ENCODE peak calls at places on chromosomes 1 and 21, in seven cellular contexts. C is naive B cell; I is activated naive CD4-positive, alpha-beta T cell treated with anti-CD3 and anti-CD28 coated beads, Interleukin-2, amount 50 U/mL, for 16 hours; F is CD8-positive, alpha-beta memory T cell; M is CD4-positive, alpha-beta memory T cell; T is activated naive CD8-positive, alpha-beta T cell treated with anti-CD3 and anti-CD28 coated beads, Interleukin-2, amount 10 ng/mL, durations not matched to agents 7 days and 5 days; N is left colon. L is an unnamed sample.

GRCh38 chr1:52028328-52028727 is 5.3 kb downstream of the KTI12 start:
- DNase-seq in F (no peak), M (no peak), N (no peak), I (no peak), T (no peak), C (no peak), L (no peak)

GRCh38 chr1:151945725-151946365 is 36.5 kb upstream of the THEM4 start:
- DNase-seq in M (peak; percentile 97), I (peak; percentile 30), N (peak; percentile 90), F (peak; percentile 91), T (peak; percentile 41), C (peak; percentile 55), L (peak; percentile 93)

GRCh38 chr1:43312638-43313515 is 12.1 kb downstream of the TIE1 start:
- DNase-seq in I (no peak), C (no peak), T (no peak), N (no peak), F (no peak), M (no peak), L (peak; percentile 33)

GRCh38 chr1:24928631-24929090 is 1.4 kb downstream of the RUNX3 start:
- DNase-seq in I (peak; percentile 59), N (no peak), T (peak; percentile 62), M (peak; percentile 80), C (peak; percentile 72), F (peak; percentile 71), L (peak; percentile 78)

GRCh38 chr1:114154146-114154962 is 685 bp upstream of the SYT6 start:
- DNase-seq in N (no peak), I (no peak), C (no peak), F (no peak), T (peak; percentile 38), M (no peak), L (no peak)

GRCh38 chr1:222095606-222096475 is 354.0 kb upstream of the DUSP10 start:
- DNase-seq in F (peak; percentile 41), M (peak; percentile 53), C (peak; percentile 27), I (peak; percentile 61), N (no peak), T (peak; percentile 55), L (peak; percentile 30)

GRCh38 chr21:43755820-43756594 is 20.1 kb downstream of the CSTB start:
- DNase-seq in N (no peak), T (no peak), F (no peak), C (no peak), M (no peak), I (no peak), L (no peak)

GRCh38 chr1:94209425-94209824 is 28.0 kb downstream of the ARHGAP29 start:
- DNase-seq in F (no peak), M (no peak), T (no peak), I (no peak), N (no peak), C (no peak), L (no peak)

GRCh38 chr1:229410370-229410691 is 23.6 kb downstream of the ACTA1 start:
- DNase-seq in N (no peak), T (peak; percentile 48), M (no peak), F (no peak), C (no peak), I (no peak), L (no peak)

GRCh38 chr1:203408485-203409229 is 57.7 kb upstream of the FMOD start:
- DNase-seq in C (no peak), I (no peak), N (peak; percentile 88), M (no peak), T (no peak), F (no peak), L (peak; percentile 88)

GRCh38 chr1:45340816-45341215 is 576 bp upstream of the MUTYH start:
- DNase-seq in F (no peak), T (peak; percentile 46), C (no peak), N (no peak), I (no peak), M (peak; percentile 55), L (no peak)

GRCh38 chr1:21249940-21250493 is 40.2 kb downstream of the ECE1 start:
- DNase-seq in I (no peak), C (no peak), N (no peak), M (no peak), F (no peak), T (no peak), L (no peak)

GRCh38 chr1:151371340-151371739 is 1.2 kb downstream of the SELENBP1 start:
- DNase-seq in I (no peak), T (no peak), M (no peak), C (no peak), N (peak; percentile 83), F (no peak), L (peak; percentile 73)

GRCh38 chr21:41024341-41025056 is 143.5 kb upstream of the BACE2 start:
- DNase-seq in I (no peak), F (no peak), M (no peak), N (no peak), C (no peak), T (no peak), L (no peak)

GRCh38 chr1:188904201-188904600 is 1573.5 kb downstream of the BRINP3 start:
- DNase-seq in C (no peak), I (no peak), N (no peak), T (no peak), M (no peak), F (no peak), L (no peak)

GRCh38 chr1:21013510-21013909 is 163.2 kb downstream of the EIF4G3 start:
- DNase-seq in C (no peak), I (no peak), T (no peak), F (no peak), M (no peak), N (no peak), L (no peak)

GRCh38 chr1:224673161-224673560 is 57.0 kb downstream of the CNIH3 start:
- DNase-seq in M (no peak), F (no peak), N (no peak), I (no peak), T (no peak), C (no peak), L (no peak)

L was measured in Peyer's patch.